ENCODE peak calls at places on chromosomes 3 and 15, in eight cellular contexts. One of them, this sample, is unnamed.
A peak's percentile ranks its signal among the peaks of the same experiment; 100 is the strongest.

GRCh38 chr3:152474585-152474984 is 205.9 kb downstream of the MBNL1 start:
- DNase-seq in esophagus squamous epithelium: no peak
- DNase-seq in fibroblast of lung: peak; percentile 84
- DNase-seq in uterus: peak; percentile 43
- DNase-seq in heart left ventricle: no peak
- DNase-seq in GM23338: peak; percentile 75
- DNase-seq in Peyer's patch: no peak
- DNase-seq in mammary epithelial cell: peak; percentile 39
- DNase-seq in this sample: peak; percentile 23

GRCh38 chr3:58588030-58588614 is 10.9 kb upstream of the FAM107A start:
- DNase-seq in fibroblast of lung: peak; percentile 54
- DNase-seq in mammary epithelial cell: no peak
- DNase-seq in Peyer's patch: no peak
- DNase-seq in uterus: no peak
- DNase-seq in GM23338: peak; percentile 88
- DNase-seq in heart left ventricle: no peak
- DNase-seq in esophagus squamous epithelium: no peak
- DNase-seq in this sample: no peak

GRCh38 chr15:90497374-90497773 is 32.3 kb upstream of the CRTC3 start:
- DNase-seq in Peyer's patch: no peak
- DNase-seq in GM23338: no peak
- DNase-seq in mammary epithelial cell: no peak
- DNase-seq in uterus: no peak
- DNase-seq in esophagus squamous epithelium: no peak
- DNase-seq in fibroblast of lung: no peak
- DNase-seq in heart left ventricle: no peak
- DNase-seq in this sample: no peak

GRCh38 chr15:97521894-97522293 is 438.6 kb upstream of the ARRDC4 start:
- DNase-seq in mammary epithelial cell: no peak
- DNase-seq in esophagus squamous epithelium: no peak
- DNase-seq in uterus: no peak
- DNase-seq in Peyer's patch: no peak
- DNase-seq in fibroblast of lung: no peak
- DNase-seq in GM23338: no peak
- DNase-seq in heart left ventricle: peak; percentile 83
- DNase-seq in this sample: no peak

GRCh38 chr15:85033148-85033547 is 51.5 kb downstream of the PDE8A start:
- DNase-seq in Peyer's patch: no peak
- DNase-seq in uterus: no peak
- DNase-seq in GM23338: no peak
- DNase-seq in heart left ventricle: no peak
- DNase-seq in mammary epithelial cell: no peak
- DNase-seq in esophagus squamous epithelium: no peak
- DNase-seq in fibroblast of lung: no peak
- DNase-seq in this sample: no peak

GRCh38 chr15:63041982-63042878 is at the start of gene TPM1:
- DNase-seq in esophagus squamous epithelium: no peak
- DNase-seq in heart left ventricle: peak; percentile 94
- DNase-seq in mammary epithelial cell: peak; percentile 92
- DNase-seq in Peyer's patch: no peak
- DNase-seq in GM23338: peak; percentile 94
- DNase-seq in fibroblast of lung: peak; percentile 84
- DNase-seq in uterus: peak; percentile 93
- DNase-seq in this sample: peak; percentile 87

GRCh38 chr3:196712514-196713413 is 587 bp downstream of the PIGX start:
- DNase-seq in heart left ventricle: peak; percentile 74
- DNase-seq in mammary epithelial cell: peak; percentile 56
- DNase-seq in GM23338: peak; percentile 73
- DNase-seq in fibroblast of lung: peak; percentile 53
- DNase-seq in esophagus squamous epithelium: no peak
- DNase-seq in Peyer's patch: peak; percentile 71
- DNase-seq in uterus: peak; percentile 54
- DNase-seq in this sample: no peak

GRCh38 chr3:38226273-38226672 is 39.3 kb upstream of the SLC22A13 start:
- DNase-seq in esophagus squamous epithelium: no peak
- DNase-seq in mammary epithelial cell: peak; percentile 51
- DNase-seq in heart left ventricle: no peak
- DNase-seq in uterus: no peak
- DNase-seq in GM23338: no peak
- DNase-seq in fibroblast of lung: no peak
- DNase-seq in Peyer's patch: no peak
- DNase-seq in this sample: no peak

GRCh38 chr3:126313580-126314304 is 43.5 kb downstream of the KLF15 start:
- DNase-seq in mammary epithelial cell: no peak
- DNase-seq in GM23338: no peak
- DNase-seq in fibroblast of lung: peak; percentile 46
- DNase-seq in heart left ventricle: no peak
- DNase-seq in uterus: no peak
- DNase-seq in esophagus squamous epithelium: no peak
- DNase-seq in Peyer's patch: no peak
- DNase-seq in this sample: no peak

GRCh38 chr3:184380210-184380626 is 364 bp downstream of the CHRD start:
- DNase-seq in uterus: peak; percentile 83
- DNase-seq in fibroblast of lung: peak; percentile 31
- DNase-seq in Peyer's patch: no peak
- DNase-seq in mammary epithelial cell: no peak
- DNase-seq in heart left ventricle: peak; percentile 74
- DNase-seq in esophagus squamous epithelium: no peak
- DNase-seq in GM23338: peak; percentile 81
- DNase-seq in this sample: peak; percentile 45

GRCh38 chr3:42300013-42300412 is 34.0 kb upstream of the CCK start:
- DNase-seq in Peyer's patch: no peak
- DNase-seq in esophagus squamous epithelium: no peak
- DNase-seq in mammary epithelial cell: peak; percentile 39
- DNase-seq in heart left ventricle: no peak
- DNase-seq in fibroblast of lung: peak; percentile 27
- DNase-seq in uterus: no peak
- DNase-seq in GM23338: peak; percentile 69
- DNase-seq in this sample: no peak

GRCh38 chr3:12294885-12295580 is 6.2 kb downstream of the PPARG start:
- DNase-seq in GM23338: no peak
- DNase-seq in mammary epithelial cell: peak; percentile 69
- DNase-seq in fibroblast of lung: peak; percentile 76
- DNase-seq in Peyer's patch: no peak
- DNase-seq in esophagus squamous epithelium: no peak
- DNase-seq in uterus: no peak
- DNase-seq in heart left ventricle: no peak
- DNase-seq in this sample: no peak

GRCh38 chr3:12289562-12289961 is 692 bp downstream of the PPARG start:
- DNase-seq in mammary epithelial cell: no peak
- DNase-seq in uterus: no peak
- DNase-seq in Peyer's patch: no peak
- DNase-seq in fibroblast of lung: no peak
- DNase-seq in GM23338: no peak
- DNase-seq in heart left ventricle: no peak
- DNase-seq in esophagus squamous epithelium: no peak
- DNase-seq in this sample: no peak

GRCh38 chr3:12296511-12296910 is 7.6 kb downstream of the PPARG start:
- DNase-seq in Peyer's patch: no peak
- DNase-seq in fibroblast of lung: no peak
- DNase-seq in uterus: no peak
- DNase-seq in esophagus squamous epithelium: no peak
- DNase-seq in heart left ventricle: no peak
- DNase-seq in mammary epithelial cell: no peak
- DNase-seq in GM23338: no peak
- DNase-seq in this sample: no peak

GRCh38 chr3:12288466-12289129 is at the start of gene PPARG:
- DNase-seq in fibroblast of lung: peak; percentile 66
- DNase-seq in GM23338: peak; percentile 82
- DNase-seq in esophagus squamous epithelium: no peak
- DNase-seq in Peyer's patch: no peak
- DNase-seq in uterus: peak; percentile 34
- DNase-seq in mammary epithelial cell: no peak
- DNase-seq in heart left ventricle: peak; percentile 53
- DNase-seq in this sample: peak; percentile 22

DNA sequence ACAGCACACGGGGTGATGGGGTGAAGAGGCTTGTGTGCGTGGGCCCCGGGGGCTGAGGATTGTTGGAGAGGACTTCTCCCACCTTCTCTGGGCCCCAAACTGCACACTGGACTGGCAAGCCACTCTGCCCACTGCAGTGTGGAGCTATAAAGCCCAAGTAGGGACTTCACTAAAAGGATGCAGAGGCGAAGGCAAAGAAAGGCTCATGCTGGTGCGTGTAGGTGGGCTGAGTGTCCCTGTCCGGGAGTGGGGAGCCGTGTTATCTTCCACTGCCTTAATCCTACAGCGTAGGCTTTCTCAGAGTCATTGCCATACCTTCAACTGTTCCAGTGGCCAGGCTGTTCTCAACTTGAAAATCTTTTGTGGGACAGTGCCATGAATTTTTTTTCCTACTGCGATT is 3.9 kb downstream of the PPARG start:
- DNase-seq in GM23338: no peak
- DNase-seq in Peyer's patch: no peak
- DNase-seq in esophagus squamous epithelium: no peak
- DNase-seq in uterus: no peak
- DNase-seq in mammary epithelial cell: no peak
- DNase-seq in fibroblast of lung: no peak
- DNase-seq in heart left ventricle: no peak
- DNase-seq in this sample: no peak
- H3K4me3 ChIP-seq in GM23338: no peak overlapping the region
- H3K4me3 ChIP-seq in Peyer's patch: no peak overlapping the region
- H3K4me3 ChIP-seq in esophagus squamous epithelium: no peak overlapping the region
- H3K4me3 ChIP-seq in uterus: no peak overlapping the region
- H3K4me3 ChIP-seq in mammary epithelial cell: no peak overlapping the region
- H3K4me3 ChIP-seq in fibroblast of lung: no peak overlapping the region
- H3K4me3 ChIP-seq in heart left ventricle: no peak overlapping the region
- H3K4me3 ChIP-seq in this sample: no peak overlapping the region

GRCh38 chr3:52247455-52248164 is 2.1 kb downstream of the PPM1M start:
- DNase-seq in GM23338: no peak
- DNase-seq in heart left ventricle: no peak
- DNase-seq in uterus: no peak
- DNase-seq in Peyer's patch: no peak
- DNase-seq in fibroblast of lung: no peak
- DNase-seq in esophagus squamous epithelium: no peak
- DNase-seq in mammary epithelial cell: no peak
- DNase-seq in this sample: no peak

GRCh38 chr3:52249683-52250082 is 4.1 kb downstream of the PPM1M start:
- DNase-seq in GM23338: no peak
- DNase-seq in esophagus squamous epithelium: no peak
- DNase-seq in Peyer's patch: no peak
- DNase-seq in uterus: no peak
- DNase-seq in heart left ventricle: no peak
- DNase-seq in fibroblast of lung: no peak
- DNase-seq in mammary epithelial cell: no peak
- DNase-seq in this sample: no peak

GRCh38 chr3:52248165-52248541 is 2.6 kb downstream of the PPM1M start:
- DNase-seq in Peyer's patch: no peak
- DNase-seq in fibroblast of lung: no peak
- DNase-seq in mammary epithelial cell: no peak
- DNase-seq in uterus: no peak
- DNase-seq in heart left ventricle: no peak
- DNase-seq in esophagus squamous epithelium: no peak
- DNase-seq in GM23338: no peak
- DNase-seq in this sample: no peak

GRCh38 chr3:52248816-52249547 is 3.4 kb downstream of the PPM1M start:
- DNase-seq in fibroblast of lung: peak; percentile 15
- DNase-seq in GM23338: no peak
- DNase-seq in heart left ventricle: peak; percentile 72
- DNase-seq in uterus: peak; percentile 55
- DNase-seq in mammary epithelial cell: no peak
- DNase-seq in Peyer's patch: no peak
- DNase-seq in esophagus squamous epithelium: no peak
- DNase-seq in this sample: no peak

DNA sequence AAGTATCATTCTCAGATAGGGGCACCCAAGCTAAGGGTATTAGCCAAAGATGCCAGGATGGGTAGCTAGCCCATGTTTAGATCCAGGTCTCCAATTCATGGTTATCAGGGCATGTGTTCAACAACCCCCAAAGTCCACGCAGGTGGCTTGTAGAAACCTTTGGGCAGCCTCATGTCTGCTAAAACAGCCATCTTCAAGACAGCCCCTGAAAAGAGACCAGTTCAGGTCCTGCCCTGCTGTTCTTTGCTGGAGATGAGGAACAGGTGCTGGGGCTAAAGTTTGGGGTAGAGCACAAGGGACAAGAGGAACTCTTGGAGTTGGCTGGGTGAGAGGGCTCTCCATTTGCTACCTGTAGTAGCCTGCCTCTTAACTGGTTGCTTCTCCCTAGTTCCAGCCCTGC is 4.6 kb downstream of the PPM1M start:
- DNase-seq in esophagus squamous epithelium: no peak
- DNase-seq in mammary epithelial cell: no peak
- DNase-seq in GM23338: no peak
- DNase-seq in uterus: no peak
- DNase-seq in heart left ventricle: no peak
- DNase-seq in fibroblast of lung: no peak
- DNase-seq in Peyer's patch: no peak
- DNase-seq in this sample: no peak
- H3K36me3 ChIP-seq in esophagus squamous epithelium: peaks cover 13% of the 10 kb centered on the region
- H3K36me3 ChIP-seq in mammary epithelial cell: peaks cover 5% of the 10 kb centered on the region
- H3K36me3 ChIP-seq in GM23338: peaks cover 11% of the 10 kb centered on the region
- H3K36me3 ChIP-seq in uterus: no peaks in the 10 kb centered on the region
- H3K36me3 ChIP-seq in heart left ventricle: peaks cover 74% of the 10 kb centered on the region
- H3K36me3 ChIP-seq in fibroblast of lung: peaks cover 20% of the 10 kb centered on the region
- H3K36me3 ChIP-seq in Peyer's patch: peaks cover 46% of the 10 kb centered on the region
- H3K36me3 ChIP-seq in this sample: peaks cover 11% of the 10 kb centered on the region

DNA sequence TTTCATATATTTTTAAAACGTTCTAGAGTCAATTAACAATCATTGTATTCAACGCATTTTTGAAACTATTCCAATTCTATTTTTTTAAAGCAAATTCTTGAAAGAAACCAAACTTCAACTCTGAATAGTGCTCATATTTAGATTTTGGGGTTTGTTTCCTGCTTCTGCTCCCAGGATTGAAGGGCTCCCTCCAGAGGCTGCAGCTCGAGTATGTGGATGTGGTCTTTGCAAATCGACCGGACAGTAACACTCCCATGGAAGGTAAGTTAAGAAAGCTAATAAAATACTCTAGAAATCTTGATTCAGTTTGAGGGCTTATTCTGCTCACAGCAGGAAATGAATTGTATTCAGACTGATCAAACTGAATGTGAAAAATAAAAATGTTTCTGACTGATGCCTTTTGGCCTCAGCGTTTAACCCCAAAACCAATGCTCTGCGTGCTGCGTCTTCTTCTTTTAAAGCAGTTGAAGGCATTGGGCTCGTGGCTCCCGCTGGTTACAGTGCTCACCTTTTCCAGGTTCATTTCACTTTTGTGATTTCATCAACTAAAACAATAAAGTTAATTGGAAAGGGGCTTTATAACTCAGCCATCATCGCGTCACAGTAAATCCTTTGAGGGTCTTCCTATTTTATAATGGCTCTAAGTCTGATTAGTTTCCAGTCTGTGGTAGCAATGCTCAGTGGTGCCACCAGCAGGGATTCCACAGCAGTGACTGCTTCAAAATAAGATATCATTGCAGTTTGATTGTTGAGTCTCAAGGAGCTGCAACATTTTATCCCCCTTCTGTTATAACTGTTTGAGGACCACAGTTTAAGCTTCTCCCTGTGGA is 80.1 kb downstream of the SSR3 start:
- DNase-seq in Peyer's patch: no peak
- DNase-seq in GM23338: peak; percentile 66
- DNase-seq in heart left ventricle: no peak
- DNase-seq in esophagus squamous epithelium: no peak
- DNase-seq in fibroblast of lung: peak; percentile 18
- DNase-seq in mammary epithelial cell: no peak
- DNase-seq in uterus: no peak
- DNase-seq in this sample: peak; percentile 24
- TF ChIP-seq CTCF in Peyer's patch: no peak
- TF ChIP-seq CTCF in GM23338: peak; percentile 70
- TF ChIP-seq CTCF in heart left ventricle: no peak
- TF ChIP-seq CTCF in esophagus squamous epithelium: no peak
- TF ChIP-seq CTCF in fibroblast of lung: peak; percentile 55
- TF ChIP-seq CTCF in mammary epithelial cell: peak; percentile 36
- TF ChIP-seq CTCF in uterus: no peak
- TF ChIP-seq CTCF in this sample: peak; percentile 71

GRCh38 chr3:16824085-16824696 is 60.6 kb upstream of the PLCL2 start:
- DNase-seq in GM23338: no peak
- DNase-seq in uterus: no peak
- DNase-seq in fibroblast of lung: no peak
- DNase-seq in mammary epithelial cell: no peak
- DNase-seq in heart left ventricle: no peak
- DNase-seq in Peyer's patch: peak; percentile 27
- DNase-seq in esophagus squamous epithelium: no peak
- DNase-seq in this sample: no peak
- H3K4me3 ChIP-seq in GM23338: no peak overlapping the region
- H3K4me3 ChIP-seq in uterus: no peak overlapping the region
- H3K4me3 ChIP-seq in fibroblast of lung: no peak overlapping the region
- H3K4me3 ChIP-seq in mammary epithelial cell: no peak overlapping the region
- H3K4me3 ChIP-seq in heart left ventricle: no peak overlapping the region
- H3K4me3 ChIP-seq in Peyer's patch: no peak overlapping the region
- H3K4me3 ChIP-seq in esophagus squamous epithelium: no peak overlapping the region
- H3K4me3 ChIP-seq in this sample: no peak overlapping the region